ENCODE peak calls at places on chromosome 7, in four cellular contexts. E, U, K and H are unnamed samples. For H3K4me1, the result is how much of the 10 kb centered on the place peaks cover.

GRCh38 chr7:42691030-42691639 is 220.7 kb downstream of the C7orf25 start:
- DNase-seq in K (no peak), U (no peak), E (no peak), H (no peak)

GRCh38 chr7:141102436-141102835 is 28.6 kb downstream of the TMEM178B start:
- DNase-seq in K (no peak), E (no peak), U (no peak), H (no peak)

GRCh38 chr7:56083150-56083785 is 9.5 kb downstream of the PHKG1 start:
- DNase-seq in K (no peak), U (peak), E (no peak), H (no peak)

GRCh38 chr7:54960517-54960916 is 58.3 kb upstream of the EGFR start:
- DNase-seq in U (no peak), K (no peak), E (no peak), H (no peak)

GRCh38 chr7:32336726-32337125 is 153.5 kb downstream of the LSM5 start:
- DNase-seq in U (no peak), K (no peak), E (no peak), H (no peak)

GRCh38 chr7:39904077-39904486 is 46.0 kb upstream of the CDK13 start:
- DNase-seq in K (no peak), U (no peak), E (no peak), H (no peak)

GRCh38 chr7:142516038-142516501 is 233.2 kb upstream of the PRSS1 start:
- DNase-seq in K (peak), E (no peak), U (no peak), H (no peak)

GRCh38 chr7:107080099-107080505 is 35.6 kb downstream of the PRKAR2B start:
- DNase-seq in K (no peak), U (no peak), E (no peak), H (no peak)

GRCh38 chr7:93159490-93159889 is 11.3 kb upstream of the SAMD9L start:
- DNase-seq in U (no peak), K (no peak), E (no peak), H (no peak)

GRCh38 chr7:27117687-27118491 is 12.7 kb downstream of the HOXA4 start:
- DNase-seq in E (no peak), U (no peak), K (no peak), H (no peak)

GRCh38 chr7:24141876-24142509 is 142.0 kb upstream of the NPY start:
- DNase-seq in E (no peak), K (no peak), U (no peak), H (no peak)

GRCh38 chr7:73872056-73872908 is 11.3 kb downstream of the TMEM270 start:
- DNase-seq in K (no peak), U (no peak), E (no peak), H (no peak)

GRCh38 chr7:52726986-52727385 is 308.4 kb upstream of the POM121L12 start:
- DNase-seq in K (no peak), U (no peak), E (no peak), H (no peak)

GRCh38 chr7:139602143-139602722 is 78.7 kb downstream of the CLEC2L start:
- DNase-seq in U (no peak), K (no peak), E (no peak), H (no peak)

GRCh38 chr7:151024435-151025056 is at the start of gene ATG9B:
- DNase-seq in E (no peak), U (no peak), K (no peak), H (no peak)

GRCh38 chr7:55307123-55307916 is 57.8 kb upstream of the LANCL2 start:
- DNase-seq in U (no peak), E (no peak), K (no peak), H (no peak)

GRCh38 chr7:35255909-35256876 is 2.3 kb upstream of the TBX20 start:
- DNase-seq in K (no peak), E (no peak), U (no peak), H (no peak)
- H3K4me1 ChIP-seq in K (under half), E (under half), U (under half), H (under half)

GRCh38 chr7:130899638-130900401 is 165.8 kb upstream of the KLF14 start:
- DNase-seq in U (no peak), K (peak), E (peak), H (no peak)
- H3K27ac ChIP-seq in U (peak), K (peak), E (peak), H (no peak)

GRCh38 chr7:149774237-149775175 is 1.1 kb upstream of the ZNF467 start:
- DNase-seq in U (no peak), K (no peak), E (no peak), H (no peak)
- H3K4me1 ChIP-seq in U (half or more), K (under half), E (under half), H (under half)

GRCh38 chr7:2165610-2166594 is 66.8 kb downstream of the MAD1L1 start:
- DNase-seq in K (no peak), U (peak), E (no peak), H (no peak)

GRCh38 chr7:2169923-2170575 is 62.7 kb downstream of the MAD1L1 start:
- DNase-seq in E (no peak), U (no peak), K (no peak), H (no peak)

GRCh38 chr7:2170576-2171521 is 61.9 kb downstream of the MAD1L1 start:
- DNase-seq in K (no peak), E (no peak), U (no peak), H (no peak)

GRCh38 chr7:2166625-2167280 is 66.0 kb downstream of the MAD1L1 start:
- DNase-seq in K (no peak), U (no peak), E (no peak), H (no peak)

DNA sequence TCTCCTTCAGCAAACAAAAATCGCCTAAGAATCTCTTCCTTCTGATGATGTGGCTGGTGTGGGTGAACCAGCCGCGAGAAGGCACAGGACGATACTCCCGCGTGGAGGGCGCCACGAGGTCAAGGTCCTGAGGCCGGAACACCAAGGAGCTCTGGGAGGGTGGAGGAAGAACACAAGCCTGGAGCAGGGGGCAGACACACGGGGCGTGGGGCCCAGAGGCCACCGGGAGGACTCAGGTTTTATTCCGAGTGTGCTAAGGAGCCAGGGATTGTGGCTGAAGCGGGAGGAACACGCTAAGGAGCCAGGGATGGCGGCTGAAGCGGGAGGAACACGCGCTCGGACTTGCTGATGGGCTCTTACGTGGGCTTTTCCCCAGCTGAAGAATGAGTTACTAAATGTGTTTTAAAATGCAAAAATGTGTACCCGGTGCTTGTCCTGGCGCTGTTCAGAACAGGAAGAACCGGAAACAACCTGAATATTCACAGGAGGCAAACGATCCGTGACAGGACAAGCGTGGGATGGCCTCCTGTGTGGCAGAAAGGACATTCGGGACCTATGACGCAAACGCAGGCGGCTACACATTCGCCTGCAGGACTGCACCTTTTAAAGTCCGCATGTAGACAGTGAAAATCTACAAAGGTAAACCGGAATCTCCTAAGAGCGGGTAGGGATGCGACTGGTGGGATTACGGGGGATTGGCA is 64.0 kb downstream of the MAD1L1 start:
- DNase-seq in E (no peak), U (no peak), K (no peak), H (no peak)
- H3K27ac ChIP-seq in E (no peak), U (no peak), K (no peak), H (no peak)